ENCODE peak calls at places on chromosomes 4 and X, in ten cellular contexts. D is IMR-90; B is foreskin keratinocyte; T is HuH-7; N is hypothalamus; L is endodermal cell; M is activated CD4-positive, alpha-beta T cell treated with anti-CD3 and anti-CD28 coated beads, Interleukin-2, amount 10 ng/mL, durations not matched to agents 7 days and 5 days; I is activated T-cell treated with anti-CD3 and anti-CD28 coated beads for 1 hour; E is non-pigmented ciliary epithelial cell; W is AG08396. K is an unnamed sample.

GRCh38 chrX:41922694-41923171 is 621 bp downstream of the CASK start:
- DNase-seq in D (no peak), B (peak; percentile 9), T (peak; percentile 20), N (peak; percentile 18), L (peak; percentile 78), M (peak; percentile 26), I (peak; percentile 7), E (no peak), W (peak; percentile 26), K (no peak)

GRCh38 chrX:63354484-63354883 is 3.4 kb upstream of the SPIN4 start:
- DNase-seq in D (no peak), B (peak; percentile 47), T (no peak), N (no peak), L (no peak), M (no peak), I (no peak), E (no peak), W (no peak), K (no peak)

GRCh38 chr4:37516057-37516775 is 170.0 kb downstream of the RELL1 start:
- DNase-seq in D (no peak), B (no peak), T (no peak), N (no peak), L (no peak), M (no peak), I (no peak), E (no peak), W (no peak), K (no peak)

GRCh38 chr4:98838977-98839618 is 89.8 kb downstream of the EIF4E start:
- DNase-seq in D (peak; percentile 15), B (no peak), T (no peak), N (no peak), L (no peak), M (no peak), I (no peak), E (peak; percentile 13), W (peak; percentile 8), K (peak; percentile 3)

GRCh38 chrX:129777218-129777768 is 2.5 kb upstream of the SASH3 start:
- DNase-seq in D (no peak), B (no peak), T (no peak), N (peak; percentile 17), L (no peak), M (peak; percentile 76), I (peak; percentile 45), E (no peak), W (no peak), K (no peak)

GRCh38 chr4:87092389-87093141 is 127.9 kb downstream of the KLHL8 start:
- DNase-seq in D (peak; percentile 91), B (peak; percentile 97), T (peak; percentile 23), N (no peak), L (no peak), M (no peak), I (no peak), E (peak; percentile 88), W (peak; percentile 65), K (peak; percentile 52)

GRCh38 chr4:151540728-151541437 is 131.9 kb downstream of the FHIP1A start:
- DNase-seq in D (peak; percentile 86), B (peak; percentile 100), T (no peak), N (no peak), L (no peak), M (no peak), I (no peak), E (peak; percentile 95), W (peak; percentile 48), K (peak; percentile 16)

GRCh38 chr4:166318810-166319525 is 445.9 kb downstream of the TLL1 start:
- DNase-seq in D (peak; percentile 0), B (peak; percentile 82), T (no peak), N (no peak), L (no peak), M (no peak), I (no peak), E (peak; percentile 85), W (no peak), K (no peak)

GRCh38 chr4:55256787-55257186 is 89.3 kb upstream of the SRD5A3 start:
- DNase-seq in D (no peak), B (no peak), T (no peak), N (no peak), L (peak; percentile 75), M (no peak), I (no peak), E (no peak), W (no peak), K (no peak)

GRCh38 chrX:51803833-51804232 is 60.6 kb downstream of the GSPT2 start:
- DNase-seq in D (no peak), B (no peak), T (no peak), N (no peak), L (no peak), M (no peak), I (no peak), E (no peak), W (no peak), K (no peak)

GRCh38 chrX:9320940-9321339 is 143.9 kb upstream of the TBL1X start:
- DNase-seq in D (peak; percentile 62), B (no peak), T (no peak), N (no peak), L (no peak), M (no peak), I (no peak), E (no peak), W (no peak), K (no peak)

GRCh38 chr4:120611092-120611491 is 311.4 kb downstream of the PRDM5 start:
- DNase-seq in D (no peak), B (no peak), T (no peak), N (no peak), L (no peak), M (no peak), I (no peak), E (no peak), W (no peak), K (no peak)

GRCh38 chr4:17489123-17489522 is 22.8 kb downstream of the QDPR start:
- DNase-seq in D (no peak), B (no peak), T (no peak), N (no peak), L (no peak), M (no peak), I (no peak), E (no peak), W (no peak), K (no peak)

GRCh38 chrX:137031517-137032377 is 2.0 kb downstream of the GPR101 start:
- DNase-seq in D (peak; percentile 10), B (peak; percentile 25), T (no peak), N (peak; percentile 1), L (peak; percentile 68), M (peak; percentile 53), I (no peak), E (peak; percentile 4), W (peak; percentile 69), K (no peak)

GRCh38 chr4:169024762-169025161 is 14.7 kb upstream of the CBR4 start:
- DNase-seq in D (peak; percentile 59), B (peak; percentile 46), T (peak; percentile 61), N (no peak), L (no peak), M (peak; percentile 7), I (no peak), E (no peak), W (peak; percentile 46), K (no peak)

GRCh38 chr4:77074961-77075855 is 581 bp downstream of the CCNI start:
- DNase-seq in D (peak; percentile 65), B (no peak), T (peak; percentile 49), N (peak; percentile 65), L (peak; percentile 87), M (peak; percentile 84), I (peak; percentile 71), E (no peak), W (peak; percentile 53), K (peak; percentile 37)

GRCh38 chr4:183918696-183919095 is 13.6 kb downstream of the STOX2 start:
- DNase-seq in D (no peak), B (no peak), T (no peak), N (no peak), L (no peak), M (no peak), I (no peak), E (no peak), W (no peak), K (no peak)

GRCh38 chr4:37822220-37822619 is 4.3 kb upstream of the PGM2 start:
- DNase-seq in D (no peak), B (no peak), T (no peak), N (no peak), L (no peak), M (no peak), I (no peak), E (no peak), W (no peak), K (no peak)

GRCh38 chr4:152100378-152101201 is 339.8 kb upstream of the GATB start:
- DNase-seq in D (no peak), B (peak; percentile 64), T (no peak), N (no peak), L (no peak), M (peak; percentile 92), I (peak; percentile 60), E (no peak), W (no peak), K (no peak)

GRCh38 chr4:114659386-114660008 is 60.9 kb downstream of the UGT8 start:
- DNase-seq in D (peak; percentile 64), B (peak; percentile 55), T (peak; percentile 47), N (peak; percentile 25), L (peak; percentile 84), M (peak; percentile 38), I (no peak), E (peak; percentile 60), W (peak; percentile 65), K (peak; percentile 2)

GRCh38 chr4:98688416-98689290 is 30.2 kb upstream of the TSPAN5 start:
- DNase-seq in D (peak; percentile 70), B (peak; percentile 21), T (no peak), N (no peak), L (no peak), M (no peak), I (no peak), E (peak; percentile 22), W (peak; percentile 39), K (peak; percentile 24)

GRCh38 chr4:134001057-134001456 is 200.5 kb downstream of the PABPC4L start:
- DNase-seq in D (no peak), B (peak; percentile 86), T (no peak), N (no peak), L (no peak), M (no peak), I (no peak), E (no peak), W (no peak), K (no peak)

GRCh38 chr4:134687646-134688628 is 486.3 kb upstream of the PABPC4L start:
- DNase-seq in D (no peak), B (peak; percentile 36), T (no peak), N (no peak), L (no peak), M (no peak), I (no peak), E (no peak), W (no peak), K (no peak)

GRCh38 chr4:56979674-56980073 is 978 bp downstream of the POLR2B start:
- DNase-seq in D (peak; percentile 19), B (no peak), T (no peak), N (no peak), L (peak; percentile 68), M (peak; percentile 58), I (peak; percentile 13), E (no peak), W (no peak), K (no peak)

GRCh38 chr4:164579270-164579942 is 174.5 kb upstream of the SMIM31 start:
- DNase-seq in D (no peak), B (no peak), T (no peak), N (no peak), L (no peak), M (no peak), I (no peak), E (no peak), W (no peak), K (no peak)

GRCh38 chrX:107851215-107851614 is 25.5 kb downstream of the MID2 start:
- DNase-seq in D (no peak), B (peak; percentile 76), T (no peak), N (no peak), L (no peak), M (no peak), I (no peak), E (no peak), W (no peak), K (no peak)

GRCh38 chr4:7424553-7425111 is 10.1 kb downstream of the PSAPL1 start:
- DNase-seq in D (no peak), B (no peak), T (no peak), N (no peak), L (peak; percentile 57), M (no peak), I (no peak), E (no peak), W (no peak), K (no peak)

GRCh38 chr4:132071815-132072214 is 1077.3 kb upstream of the PCDH10 start:
- DNase-seq in D (peak; percentile 75), B (peak; percentile 69), T (no peak), N (no peak), L (no peak), M (no peak), I (no peak), E (peak; percentile 17), W (peak; percentile 18), K (no peak)

K was measured in H54.